ENCODE peak calls at places on chromosomes 2 and 18, in five cellular contexts. One of them, this sample, is unnamed. For H3K4me1, the result is how much of the 10 kb centered on the place peaks cover.

GRCh38 chr18:28153485-28154065 is 23.4 kb downstream of the CDH2 start:
- DNase-seq in IMR-90: peak
- DNase-seq in endodermal cell: no peak
- DNase-seq in PC-3: no peak
- DNase-seq in colonic mucosa: no peak
- DNase-seq in this sample: no peak

GRCh38 chr2:42794271-42795046 is 2.1 kb upstream of the HAAO start:
- DNase-seq in colonic mucosa: no peak
- DNase-seq in PC-3: no peak
- DNase-seq in IMR-90: no peak
- DNase-seq in endodermal cell: peak
- DNase-seq in this sample: no peak

GRCh38 chr2:33247325-33247724 is 229.1 kb upstream of the RASGRP3 start:
- DNase-seq in endodermal cell: no peak
- DNase-seq in IMR-90: no peak
- DNase-seq in colonic mucosa: no peak
- DNase-seq in PC-3: no peak
- DNase-seq in this sample: no peak

GRCh38 chr2:55418512-55419235 is 982 bp downstream of the CCDC88A start:
- DNase-seq in PC-3: no peak
- DNase-seq in IMR-90: no peak
- DNase-seq in endodermal cell: peak
- DNase-seq in colonic mucosa: no peak
- DNase-seq in this sample: no peak

GRCh38 chr18:27696148-27696547 is 480.8 kb downstream of the CDH2 start:
- DNase-seq in colonic mucosa: no peak
- DNase-seq in endodermal cell: no peak
- DNase-seq in IMR-90: no peak
- DNase-seq in PC-3: no peak
- DNase-seq in this sample: no peak

GRCh38 chr2:172710584-172711024 is 25.0 kb upstream of the RAPGEF4 start:
- DNase-seq in PC-3: peak
- DNase-seq in colonic mucosa: peak
- DNase-seq in IMR-90: peak
- DNase-seq in endodermal cell: peak
- DNase-seq in this sample: no peak

GRCh38 chr2:120470041-120470716 is 124.2 kb downstream of the INHBB start:
- DNase-seq in endodermal cell: peak
- DNase-seq in colonic mucosa: peak
- DNase-seq in PC-3: peak
- DNase-seq in IMR-90: peak
- DNase-seq in this sample: peak

GRCh38 chr2:73173781-73174180 is 28.6 kb upstream of the NOTO start:
- DNase-seq in endodermal cell: no peak
- DNase-seq in IMR-90: no peak
- DNase-seq in colonic mucosa: no peak
- DNase-seq in PC-3: no peak
- DNase-seq in this sample: no peak

GRCh38 chr2:190043441-190043840 is 19.1 kb downstream of the MSTN start:
- DNase-seq in colonic mucosa: no peak
- DNase-seq in endodermal cell: no peak
- DNase-seq in PC-3: no peak
- DNase-seq in IMR-90: peak
- DNase-seq in this sample: no peak

DNA sequence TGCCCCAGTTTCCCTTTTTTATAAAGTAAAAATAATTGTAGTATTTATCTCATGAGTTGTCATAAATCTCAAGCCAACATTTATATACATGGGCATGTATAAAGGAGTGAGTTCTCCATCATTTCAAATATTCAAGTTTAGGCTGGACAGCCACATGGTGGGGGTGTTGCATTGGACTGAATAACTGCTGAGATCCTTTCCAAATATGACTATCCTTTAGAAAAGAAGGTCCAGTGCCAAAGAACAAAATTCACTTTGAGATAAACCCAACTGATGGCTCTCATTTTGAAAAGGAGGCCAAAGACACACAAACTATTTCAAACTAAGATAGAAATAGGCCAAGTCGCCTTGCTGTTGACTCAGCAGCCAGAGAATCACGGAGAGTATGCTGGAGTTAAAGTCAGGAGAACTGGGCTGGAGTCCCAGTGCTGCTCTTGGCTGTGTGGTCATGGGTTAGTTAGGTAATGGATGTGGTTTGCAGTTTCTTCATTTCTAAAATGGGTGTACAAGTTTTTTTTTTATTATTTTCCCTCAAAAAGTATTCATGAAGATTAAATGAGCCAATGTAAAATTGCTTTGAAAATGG is 204.4 kb upstream of the LRATD1 start:
- DNase-seq in colonic mucosa: peak
- DNase-seq in PC-3: peak
- DNase-seq in IMR-90: peak
- DNase-seq in endodermal cell: no peak
- DNase-seq in this sample: no peak
- TF ChIP-seq CTCF in colonic mucosa: no peak
- TF ChIP-seq CTCF in PC-3: peak
- TF ChIP-seq CTCF in IMR-90: peak
- TF ChIP-seq CTCF in endodermal cell: no peak
- TF ChIP-seq CTCF in this sample: no peak

GRCh38 chr2:134284119-134284670 is 30.3 kb downstream of the MGAT5 start:
- DNase-seq in IMR-90: peak
- DNase-seq in PC-3: no peak
- DNase-seq in endodermal cell: no peak
- DNase-seq in colonic mucosa: no peak
- DNase-seq in this sample: no peak
- H3K4me1 ChIP-seq in IMR-90: under half
- H3K4me1 ChIP-seq in PC-3: under half
- H3K4me1 ChIP-seq in endodermal cell: under half
- H3K4me1 ChIP-seq in colonic mucosa: under half
- H3K4me1 ChIP-seq in this sample: under half

GRCh38 chr2:71744781-71745180 is 291.4 kb downstream of the DYSF start:
- DNase-seq in endodermal cell: no peak
- DNase-seq in PC-3: no peak
- DNase-seq in colonic mucosa: no peak
- DNase-seq in IMR-90: no peak
- DNase-seq in this sample: no peak
- H3K9ac ChIP-seq in endodermal cell: no peak
- H3K9ac ChIP-seq in PC-3: no peak
- H3K9ac ChIP-seq in colonic mucosa: no peak
- H3K9ac ChIP-seq in IMR-90: no peak
- H3K9ac ChIP-seq in this sample: no peak

GRCh38 chr18:41128126-41128525 is 826.9 kb upstream of the PIK3C3 start:
- DNase-seq in endodermal cell: no peak
- DNase-seq in PC-3: no peak
- DNase-seq in colonic mucosa: no peak
- DNase-seq in IMR-90: peak
- DNase-seq in this sample: no peak

GRCh38 chr18:41128545-41128944 is 826.5 kb upstream of the PIK3C3 start:
- DNase-seq in endodermal cell: no peak
- DNase-seq in IMR-90: peak
- DNase-seq in PC-3: peak
- DNase-seq in colonic mucosa: no peak
- DNase-seq in this sample: no peak

GRCh38 chr18:41134426-41134825 is 820.6 kb upstream of the PIK3C3 start:
- DNase-seq in colonic mucosa: no peak
- DNase-seq in IMR-90: peak
- DNase-seq in endodermal cell: no peak
- DNase-seq in PC-3: no peak
- DNase-seq in this sample: no peak

GRCh38 chr18:41135146-41135545 is 819.9 kb upstream of the PIK3C3 start:
- DNase-seq in endodermal cell: no peak
- DNase-seq in colonic mucosa: no peak
- DNase-seq in PC-3: no peak
- DNase-seq in IMR-90: no peak
- DNase-seq in this sample: no peak

DNA sequence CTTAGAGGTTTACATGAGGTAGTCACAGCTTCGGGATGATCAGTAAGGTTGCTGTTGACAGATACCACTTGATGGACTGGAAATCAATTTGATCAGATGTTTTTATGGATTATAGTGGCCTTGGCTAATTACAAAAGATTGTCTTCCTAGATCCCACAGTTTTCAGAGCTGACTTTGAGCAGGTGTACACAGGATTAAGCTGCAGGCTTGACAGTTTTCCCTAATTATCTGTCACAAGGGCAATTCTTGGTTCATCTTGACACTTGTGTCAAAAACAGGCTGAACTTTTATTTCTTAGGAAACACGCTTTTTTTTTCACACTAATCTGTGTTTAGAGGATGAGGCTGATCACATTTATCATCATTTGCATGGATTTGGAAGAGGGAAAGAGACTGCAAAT is 824.0 kb upstream of the PIK3C3 start:
- DNase-seq in PC-3: no peak
- DNase-seq in IMR-90: no peak
- DNase-seq in endodermal cell: no peak
- DNase-seq in colonic mucosa: no peak
- DNase-seq in this sample: no peak
- TF ChIP-seq CTCF in PC-3: no peak
- TF ChIP-seq CTCF in IMR-90: no peak
- TF ChIP-seq CTCF in endodermal cell: no peak
- TF ChIP-seq CTCF in colonic mucosa: no peak
- TF ChIP-seq CTCF in this sample: no peak

DNA sequence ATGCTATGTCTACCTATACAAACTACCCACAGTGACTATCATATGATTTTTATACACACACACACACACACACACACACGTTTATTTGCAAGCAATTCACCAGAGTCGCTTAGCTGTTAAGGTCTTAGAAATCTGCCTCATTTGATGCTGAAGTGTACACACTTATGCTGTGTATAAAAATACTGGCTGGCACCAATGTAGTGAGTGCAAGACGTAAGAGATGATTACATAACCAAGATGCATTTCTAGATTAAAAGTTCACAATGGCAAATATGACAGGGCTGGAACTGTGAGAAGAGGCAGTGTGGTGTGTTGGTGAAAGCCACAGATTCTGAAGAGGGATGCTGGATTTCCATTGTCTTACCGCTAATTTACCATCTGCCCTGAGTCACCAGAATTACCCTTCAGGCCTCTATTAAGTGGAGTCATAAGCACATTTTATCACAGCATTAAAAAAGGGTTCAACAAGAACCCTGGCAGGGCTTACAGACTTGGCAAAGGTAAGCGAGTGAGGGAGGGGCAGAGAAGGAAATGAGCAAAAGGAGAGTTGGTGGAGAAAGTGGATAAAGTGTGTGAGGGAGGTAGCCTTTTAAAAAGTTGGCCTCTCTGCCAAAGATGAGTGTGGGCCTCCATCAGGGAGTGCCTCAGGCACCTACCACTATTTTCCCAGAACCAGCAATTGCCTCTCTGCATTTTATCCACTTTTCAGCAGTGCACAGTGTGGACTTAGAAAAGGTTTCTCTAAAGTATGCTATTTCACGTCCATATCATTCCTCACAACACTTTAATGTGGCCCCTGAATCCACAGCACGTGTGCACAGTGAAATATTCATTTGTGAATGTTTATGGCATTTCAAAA is 21.5 kb downstream of the MEIS1 start:
- DNase-seq in endodermal cell: no peak
- DNase-seq in colonic mucosa: no peak
- DNase-seq in IMR-90: no peak
- DNase-seq in PC-3: peak
- DNase-seq in this sample: no peak
- H3K4me1 ChIP-seq in endodermal cell: under half
- H3K4me1 ChIP-seq in colonic mucosa: under half
- H3K4me1 ChIP-seq in IMR-90: under half
- H3K4me1 ChIP-seq in PC-3: under half
- H3K4me1 ChIP-seq in this sample: under half

GRCh38 chr2:20617892-20618467 is 32.9 kb downstream of the HS1BP3 start:
- DNase-seq in PC-3: peak
- DNase-seq in IMR-90: peak
- DNase-seq in colonic mucosa: peak
- DNase-seq in endodermal cell: peak
- DNase-seq in this sample: peak

GRCh38 chr2:20618468-20618885 is 32.4 kb downstream of the HS1BP3 start:
- DNase-seq in colonic mucosa: no peak
- DNase-seq in endodermal cell: no peak
- DNase-seq in IMR-90: no peak
- DNase-seq in PC-3: no peak
- DNase-seq in this sample: no peak

GRCh38 chr2:20619624-20620024 is 31.3 kb downstream of the HS1BP3 start:
- DNase-seq in colonic mucosa: no peak
- DNase-seq in IMR-90: no peak
- DNase-seq in endodermal cell: peak
- DNase-seq in PC-3: no peak
- DNase-seq in this sample: peak

GRCh38 chr2:20620271-20620681 is 30.6 kb downstream of the HS1BP3 start:
- DNase-seq in PC-3: no peak
- DNase-seq in colonic mucosa: no peak
- DNase-seq in IMR-90: no peak
- DNase-seq in endodermal cell: peak
- DNase-seq in this sample: peak

GRCh38 chr2:20618886-20619521 is 31.9 kb downstream of the HS1BP3 start:
- DNase-seq in endodermal cell: peak
- DNase-seq in PC-3: no peak
- DNase-seq in IMR-90: no peak
- DNase-seq in colonic mucosa: no peak
- DNase-seq in this sample: peak
- H3K9ac ChIP-seq in endodermal cell: no peak
- H3K9ac ChIP-seq in PC-3: peak
- H3K9ac ChIP-seq in IMR-90: no peak
- H3K9ac ChIP-seq in colonic mucosa: peak
- H3K9ac ChIP-seq in this sample: peak

DNA sequence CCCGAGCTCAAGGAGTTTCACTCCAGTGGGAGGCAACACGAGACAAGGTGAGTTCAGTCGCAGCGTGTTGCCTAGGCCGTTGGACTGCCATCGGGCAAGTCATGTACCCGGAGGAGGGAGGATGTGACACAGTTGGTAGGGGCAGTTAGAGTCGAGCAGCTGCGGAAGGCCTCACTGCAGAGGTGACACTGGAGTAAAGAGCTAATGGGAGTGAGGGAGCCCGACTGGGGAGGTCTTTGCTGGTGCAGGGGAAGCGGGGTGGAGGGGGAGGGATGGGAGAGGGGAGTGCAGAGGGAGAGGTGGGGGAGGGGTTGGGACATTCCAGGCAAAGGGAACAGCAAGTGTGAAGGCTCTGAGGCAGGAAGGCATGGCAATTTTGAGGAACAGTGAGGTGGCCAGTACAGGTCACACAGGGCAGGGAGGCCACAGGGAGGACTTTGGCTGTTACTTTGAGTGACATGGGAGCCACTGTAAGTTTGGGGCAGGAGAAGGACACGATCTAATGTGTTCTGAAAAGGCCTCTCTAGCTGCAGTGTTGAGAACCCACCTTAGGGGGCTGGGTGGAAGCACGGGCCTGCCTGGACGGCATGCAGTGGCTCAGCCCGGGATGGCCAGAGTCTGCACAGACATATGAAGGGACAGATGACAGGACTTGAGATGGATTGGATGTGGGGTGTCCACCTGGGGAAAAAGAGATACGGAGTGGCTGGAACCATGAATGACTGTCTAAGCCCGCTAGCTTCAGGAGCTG is 61.1 kb downstream of the KCNF1 start:
- DNase-seq in IMR-90: no peak
- DNase-seq in colonic mucosa: no peak
- DNase-seq in PC-3: no peak
- DNase-seq in endodermal cell: no peak
- DNase-seq in this sample: peak
- TF ChIP-seq CTCF in IMR-90: no peak
- TF ChIP-seq CTCF in colonic mucosa: no peak
- TF ChIP-seq CTCF in PC-3: no peak
- TF ChIP-seq CTCF in endodermal cell: peak
- TF ChIP-seq CTCF in this sample: no peak

GRCh38 chr18:44764863-44765262 is 84.2 kb downstream of the SETBP1 start:
- DNase-seq in IMR-90: no peak
- DNase-seq in PC-3: no peak
- DNase-seq in endodermal cell: no peak
- DNase-seq in colonic mucosa: no peak
- DNase-seq in this sample: no peak
- H3K4me1 ChIP-seq in IMR-90: under half
- H3K4me1 ChIP-seq in PC-3: under half
- H3K4me1 ChIP-seq in endodermal cell: under half
- H3K4me1 ChIP-seq in colonic mucosa: under half
- H3K4me1 ChIP-seq in this sample: under half

This sample was measured in kidney.